ENCODE peak calls at places on chromosomes 2 and 18, in seven cellular contexts. X, A, G, V, K, U and O are unnamed samples.

GRCh38 chr2:201522965-201523364 is 71.4 kb downstream of the STRADB start:
- DNase-seq in G (no peak), V (no peak), A (no peak), X (no peak), U (no peak), K (no peak), O (no peak)

GRCh38 chr2:131113566-131114227 is 8.6 kb downstream of the PLEKHB2 start:
- DNase-seq in K (peak), A (no peak), U (no peak), V (no peak), G (no peak), X (no peak), O (no peak)

GRCh38 chr2:73156539-73157124 is 43.9 kb upstream of the RAB11FIP5 start:
- DNase-seq in K (peak), G (no peak), A (peak), U (peak), V (peak), X (peak), O (peak)

GRCh38 chr2:45944075-45944474 is 292.6 kb downstream of the PRKCE start:
- DNase-seq in V (no peak), U (no peak), G (no peak), K (no peak), A (peak), X (no peak), O (peak)

GRCh38 chr2:62999905-63000304 is 50.7 kb upstream of the OTX1 start:
- DNase-seq in V (no peak), X (no peak), G (no peak), U (no peak), K (no peak), A (no peak), O (no peak)

GRCh38 chr2:17643031-17643615 is 102.6 kb downstream of the VSNL1 start:
- DNase-seq in U (peak), X (no peak), V (peak), A (peak), G (no peak), K (peak), O (no peak)

GRCh38 chr2:71333619-71334018 is 2.0 kb downstream of the ZNF638 start:
- DNase-seq in U (no peak), K (no peak), V (no peak), G (no peak), X (no peak), A (no peak), O (no peak)

GRCh38 chr2:42238644-42239288 is 69.6 kb downstream of the EML4 start:
- DNase-seq in X (no peak), K (no peak), G (no peak), U (peak), V (peak), A (peak), O (no peak)

GRCh38 chr2:11553661-11554429 is 20.0 kb downstream of the GREB1 start:
- DNase-seq in U (no peak), G (no peak), K (no peak), V (no peak), A (no peak), X (no peak), O (peak)

DNA sequence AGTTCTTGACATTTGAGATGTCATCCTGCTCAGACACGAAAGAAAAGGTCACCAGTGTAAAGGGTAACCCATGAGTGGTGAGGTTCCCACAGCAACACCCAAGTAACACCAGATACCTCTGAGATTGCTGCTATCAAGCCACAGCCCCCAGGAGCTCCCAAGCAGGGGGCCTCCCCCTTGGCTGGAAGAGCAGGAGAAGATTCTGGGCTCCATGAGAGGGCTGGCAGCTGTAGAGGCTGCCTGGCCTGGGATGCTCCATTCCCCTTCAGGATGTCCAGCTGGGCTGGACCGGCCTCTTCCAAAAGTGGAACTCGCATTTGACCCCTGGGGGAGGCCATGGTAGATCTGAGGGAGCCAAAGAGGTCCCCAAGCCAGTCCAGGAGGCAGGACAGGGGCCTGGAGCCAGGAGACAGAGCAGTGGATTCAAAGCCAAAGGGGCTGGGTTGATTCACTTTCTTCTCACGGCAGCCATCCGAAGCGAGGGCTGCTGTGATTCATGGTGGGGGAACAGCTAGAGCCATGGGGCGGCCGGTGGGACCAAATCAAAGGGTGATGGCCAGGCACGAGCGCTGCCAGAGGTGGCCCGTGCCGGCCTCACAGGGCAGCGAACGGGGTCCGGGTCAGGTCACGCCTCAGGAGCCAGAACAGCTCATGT is 95.3 kb upstream of the ID2 start:
- DNase-seq in X (no peak), V (no peak), K (no peak), G (no peak), U (no peak), A (no peak), O (no peak)
- TF ChIP-seq JUND in X (no peak), V (no peak), K (no peak), G (no peak), U (no peak), A (no peak), O (no peak)

DNA sequence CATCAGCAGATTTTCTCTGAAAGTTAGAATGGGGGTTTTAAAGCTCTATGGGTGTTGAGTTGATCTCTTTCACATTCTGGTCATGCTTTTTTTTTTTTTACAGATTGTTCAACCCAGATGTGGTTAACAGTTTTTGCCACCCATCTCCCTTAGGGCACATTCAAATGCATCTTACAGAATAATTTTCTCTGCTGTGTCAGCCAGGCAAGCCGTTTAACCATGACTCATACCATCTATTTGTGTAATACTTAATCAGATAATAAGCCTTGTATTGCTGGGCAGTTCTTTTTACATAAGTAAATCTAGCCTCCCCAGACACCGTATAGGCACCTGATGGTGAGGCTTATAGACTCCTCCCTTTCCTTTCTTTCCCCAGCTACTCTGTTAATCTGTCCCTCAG is 62.0 kb downstream of the TGIF1 start:
- DNase-seq in A (no peak), V (no peak), G (no peak), X (peak), K (peak), U (no peak), O (peak)
- TF ChIP-seq JUND in A (no peak), V (no peak), G (no peak), X (peak), K (peak), U (no peak), O (no peak)

GRCh38 chr2:36277876-36278523 is 77.6 kb upstream of the CRIM1 start:
- DNase-seq in X (no peak), V (no peak), G (no peak), U (no peak), K (no peak), A (no peak), O (no peak)

GRCh38 chr2:36277146-36277808 is 78.3 kb upstream of the CRIM1 start:
- DNase-seq in A (peak), K (no peak), X (no peak), G (no peak), V (no peak), U (no peak), O (peak)
- TF ChIP-seq JUND in A (no peak), K (no peak), X (no peak), G (no peak), V (no peak), U (no peak), O (no peak)

GRCh38 chr2:215974700-215975429 is 38.5 kb downstream of the MREG start:
- DNase-seq in X (no peak), A (no peak), V (no peak), U (no peak), G (no peak), K (no peak), O (no peak)

GRCh38 chr2:215970425-215970824 is 42.9 kb downstream of the MREG start:
- DNase-seq in K (no peak), V (no peak), G (no peak), X (no peak), U (no peak), A (no peak), O (no peak)

GRCh38 chr2:215973111-215973792 is 40.1 kb downstream of the MREG start:
- DNase-seq in G (no peak), A (no peak), U (no peak), X (peak), V (no peak), K (no peak), O (no peak)

GRCh38 chr2:215971671-215972070 is 41.7 kb downstream of the MREG start:
- DNase-seq in G (no peak), K (no peak), U (no peak), X (no peak), A (no peak), V (no peak), O (peak)

GRCh38 chr2:215973954-215974699 is 39.2 kb downstream of the MREG start:
- DNase-seq in X (no peak), G (no peak), K (no peak), U (no peak), A (no peak), V (no peak), O (peak)
- TF ChIP-seq JUND in X (no peak), G (no peak), K (no peak), U (no peak), A (peak), V (no peak), O (no peak)

GRCh38 chr18:67583621-67584020 is 67.1 kb upstream of the DSEL start:
- DNase-seq in G (no peak), K (no peak), V (no peak), A (no peak), U (no peak), X (no peak), O (no peak)
- TF ChIP-seq JUND in G (no peak), K (no peak), V (no peak), A (no peak), U (no peak), X (peak), O (no peak)

GRCh38 chr2:120230515-120231471 is 7.6 kb upstream of the TMEM185B start:
- DNase-seq in V (no peak), G (no peak), U (no peak), K (no peak), X (no peak), A (no peak), O (no peak)
- TF ChIP-seq JUND in V (no peak), G (no peak), U (no peak), K (no peak), X (no peak), A (no peak), O (no peak)

DNA sequence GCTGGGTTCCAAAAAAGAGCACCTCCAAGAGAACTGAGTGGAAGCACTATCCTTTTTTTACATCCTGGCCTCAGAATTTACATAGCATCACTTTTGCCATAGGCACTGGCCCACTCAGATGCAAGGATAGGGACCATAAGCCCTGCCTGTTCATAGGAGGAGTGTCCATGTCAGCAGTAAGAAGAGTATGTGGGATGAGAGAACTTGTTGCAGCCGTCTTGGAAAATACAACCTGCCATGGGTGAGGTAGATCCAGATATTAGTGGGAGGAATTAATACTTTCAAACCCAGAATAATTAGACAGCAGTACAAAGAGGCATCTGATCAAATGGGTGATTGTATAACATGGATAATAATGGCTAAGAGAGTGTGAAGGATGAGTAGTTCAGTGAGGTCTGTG is 110.7 kb upstream of the CELF4 start:
- DNase-seq in X (no peak), U (no peak), K (no peak), V (no peak), A (no peak), G (no peak), O (no peak)
- TF ChIP-seq JUND in X (no peak), U (no peak), K (no peak), V (no peak), A (no peak), G (no peak), O (no peak)

DNA sequence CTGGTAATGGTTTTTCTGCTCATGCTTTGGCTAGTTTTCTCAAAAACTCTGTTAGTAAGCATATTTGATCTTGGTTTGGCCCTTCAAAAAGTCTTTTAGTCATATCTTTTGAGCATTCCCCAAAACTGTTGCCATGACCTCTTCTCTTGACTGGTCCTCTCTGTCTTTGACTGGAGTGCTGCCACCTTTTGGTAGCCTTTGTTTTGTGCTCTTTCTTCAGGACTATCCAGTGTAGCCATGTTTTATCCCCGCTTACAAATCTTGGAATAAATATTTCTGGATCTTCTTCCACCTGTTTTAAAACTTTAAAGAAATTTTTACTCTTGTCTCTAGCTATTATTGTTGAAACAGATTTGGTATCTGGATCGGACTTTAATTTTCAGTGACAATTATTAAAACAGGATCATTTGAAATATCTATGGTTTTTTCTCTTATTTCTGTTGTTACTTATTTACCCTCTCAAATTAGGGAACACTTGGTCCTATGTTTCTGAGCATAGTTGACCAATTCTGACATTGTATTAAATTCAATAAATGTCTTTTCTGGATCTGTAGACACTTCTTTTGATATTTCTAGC is 965 bp upstream of the ELOA2 start:
- DNase-seq in V (peak), U (no peak), A (peak), G (no peak), K (peak), X (peak), O (peak)
- TF ChIP-seq JUND in V (no peak), U (no peak), A (no peak), G (no peak), K (no peak), X (no peak), O (no peak)

DNA sequence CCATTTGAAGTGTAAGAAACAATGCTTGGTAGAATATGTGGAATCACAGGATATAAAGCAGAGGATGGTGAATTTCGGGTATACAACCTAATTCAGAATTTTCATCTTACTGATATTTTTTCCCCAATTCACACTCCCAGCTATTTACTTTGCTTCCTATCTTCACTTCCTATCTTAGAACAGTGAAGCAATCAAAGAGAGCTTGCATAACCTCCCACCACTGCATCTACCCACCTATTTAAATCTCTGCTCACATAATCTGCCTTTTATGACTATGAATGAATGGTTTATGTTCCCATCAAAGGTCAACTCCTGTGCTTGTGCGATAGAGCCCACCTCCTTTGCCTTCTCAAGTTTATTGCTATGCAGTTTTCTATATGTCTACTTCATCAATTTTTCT is 3.3 kb downstream of the RMDN2 start:
- DNase-seq in G (no peak), K (no peak), V (peak), X (no peak), A (no peak), U (no peak), O (no peak)
- TF ChIP-seq JUND in G (no peak), K (no peak), V (no peak), X (no peak), A (no peak), U (no peak), O (no peak)